ENCODE peak calls at places on chromosome 1, in nine cellular contexts. N is NB4, I is fibroblast of pulmonary artery, J is HL-60, R is GM23248, O is right lobe of liver, S is psoas muscle, K is neural progenitor cell, U is astrocyte of the cerebellum. G is an unnamed sample.

GRCh38 chr1:165898837-165899236 is 71.4 kb downstream of the UCK2 start:
- DNase-seq in N (no peak), I (peak; percentile 96), J (no peak), R (peak; percentile 98), O (no peak), S (no peak), K (no peak), U (peak; percentile 81), G (peak; percentile 96)

GRCh38 chr1:116110507-116111195 is 548 bp upstream of the MAB21L3 start:
- DNase-seq in N (peak; percentile 48), I (no peak), J (peak; percentile 20), R (no peak), O (no peak), S (no peak), K (no peak), U (no peak), G (no peak)

GRCh38 chr1:113141650-113142473 is 68.9 kb downstream of the LRIG2 start:
- DNase-seq in N (peak; percentile 18), I (peak; percentile 69), J (no peak), R (peak; percentile 76), O (no peak), S (no peak), K (no peak), U (no peak), G (peak; percentile 52)

GRCh38 chr1:100188617-100189016 is 10.6 kb upstream of the LRRC39 start:
- DNase-seq in N (no peak), I (peak; percentile 73), J (no peak), R (peak; percentile 65), O (no peak), S (no peak), K (no peak), U (peak; percentile 99), G (no peak)

GRCh38 chr1:40140211-40140709 is 20.9 kb upstream of the RLF start:
- DNase-seq in N (no peak), I (no peak), J (no peak), R (peak; percentile 27), O (no peak), S (no peak), K (no peak), U (no peak), G (peak; percentile 17)

GRCh38 chr1:153919879-153920852 is 2.6 kb downstream of the GATAD2B start:
- DNase-seq in N (peak; percentile 75), I (peak; percentile 42), J (peak; percentile 62), R (peak; percentile 52), O (no peak), S (no peak), K (peak; percentile 12), U (no peak), G (peak; percentile 15)

GRCh38 chr1:88983791-88984552 is 8.5 kb downstream of the KYAT3 start:
- DNase-seq in N (peak; percentile 77), I (peak; percentile 77), J (peak; percentile 76), R (peak; percentile 71), O (no peak), S (no peak), K (peak; percentile 48), U (peak; percentile 44), G (peak; percentile 73)

GRCh38 chr1:60639287-60639686 is 443.1 kb upstream of the NFIA start:
- DNase-seq in N (no peak), I (no peak), J (no peak), R (no peak), O (no peak), S (no peak), K (no peak), U (no peak), G (no peak)

GRCh38 chr1:21251773-21252471 is 38.3 kb downstream of the ECE1 start:
- DNase-seq in N (no peak), I (peak; percentile 94), J (no peak), R (peak; percentile 99), O (peak; percentile 57), S (no peak), K (no peak), U (peak; percentile 90), G (peak; percentile 92)

GRCh38 chr1:24557711-24558121 is 1.8 kb downstream of the NCMAP start:
- DNase-seq in N (no peak), I (no peak), J (no peak), R (no peak), O (no peak), S (no peak), K (no peak), U (peak; percentile 18), G (no peak)

GRCh38 chr1:68111804-68112436 is 61.5 kb upstream of the DIRAS3 start:
- DNase-seq in N (peak; percentile 32), I (peak; percentile 95), J (no peak), R (peak; percentile 92), O (no peak), S (peak; percentile 85), K (peak; percentile 78), U (peak; percentile 90), G (peak; percentile 69)

GRCh38 chr1:172977296-172978027 is 73.3 kb downstream of the TNFSF18 start:
- DNase-seq in N (no peak), I (no peak), J (no peak), R (peak; percentile 55), O (no peak), S (no peak), K (no peak), U (no peak), G (peak; percentile 71)

GRCh38 chr1:17892225-17892624 is 137.1 kb downstream of the ACTL8 start:
- DNase-seq in N (no peak), I (no peak), J (no peak), R (no peak), O (no peak), S (no peak), K (no peak), U (no peak), G (no peak)

GRCh38 chr1:21875621-21876063 is 61.5 kb downstream of the HSPG2 start:
- DNase-seq in N (no peak), I (no peak), J (no peak), R (no peak), O (no peak), S (peak; percentile 68), K (no peak), U (no peak), G (no peak)

GRCh38 chr1:7070389-7071029 is 285.3 kb downstream of the CAMTA1 start:
- DNase-seq in N (peak; percentile 61), I (peak; percentile 73), J (peak; percentile 40), R (peak; percentile 85), O (peak; percentile 61), S (peak; percentile 73), K (peak; percentile 89), U (peak; percentile 37), G (peak; percentile 66)

GRCh38 chr1:21586926-21587601 is 77.8 kb downstream of the ALPL start:
- DNase-seq in N (peak; percentile 46), I (peak; percentile 84), J (no peak), R (peak; percentile 95), O (peak; percentile 62), S (no peak), K (peak; percentile 34), U (no peak), G (peak; percentile 79)

DNA sequence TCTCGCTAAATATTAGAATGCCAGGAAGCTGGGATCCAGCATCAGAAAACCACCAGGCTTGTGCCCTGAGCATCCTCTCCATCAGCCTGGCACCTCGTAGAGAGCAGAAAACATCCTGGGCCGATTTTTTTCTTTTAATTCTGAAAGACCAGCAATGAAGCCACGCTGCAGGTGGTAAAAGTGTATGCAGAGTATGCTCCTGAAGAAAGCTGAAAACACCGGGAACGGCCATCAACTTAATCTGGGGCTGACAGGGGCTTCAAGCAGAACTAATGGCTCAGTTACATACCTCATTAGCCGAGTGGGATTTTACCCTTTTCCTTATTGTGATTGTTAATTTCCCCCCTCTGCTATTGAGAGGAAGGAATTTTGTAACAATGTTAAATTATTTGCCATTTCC is 71.3 kb downstream of the RRAGC start:
- DNase-seq in N (no peak), I (no peak), J (no peak), R (no peak), O (no peak), S (no peak), K (peak; percentile 66), U (no peak), G (no peak)
- H3K4me3 ChIP-seq in N (no peak overlapping the region), I (no peak overlapping the region), J (no peak overlapping the region), R (no peak overlapping the region), O (no peak overlapping the region), S (no peak overlapping the region), K (no peak overlapping the region), U (no peak overlapping the region), G (no peak overlapping the region)

DNA sequence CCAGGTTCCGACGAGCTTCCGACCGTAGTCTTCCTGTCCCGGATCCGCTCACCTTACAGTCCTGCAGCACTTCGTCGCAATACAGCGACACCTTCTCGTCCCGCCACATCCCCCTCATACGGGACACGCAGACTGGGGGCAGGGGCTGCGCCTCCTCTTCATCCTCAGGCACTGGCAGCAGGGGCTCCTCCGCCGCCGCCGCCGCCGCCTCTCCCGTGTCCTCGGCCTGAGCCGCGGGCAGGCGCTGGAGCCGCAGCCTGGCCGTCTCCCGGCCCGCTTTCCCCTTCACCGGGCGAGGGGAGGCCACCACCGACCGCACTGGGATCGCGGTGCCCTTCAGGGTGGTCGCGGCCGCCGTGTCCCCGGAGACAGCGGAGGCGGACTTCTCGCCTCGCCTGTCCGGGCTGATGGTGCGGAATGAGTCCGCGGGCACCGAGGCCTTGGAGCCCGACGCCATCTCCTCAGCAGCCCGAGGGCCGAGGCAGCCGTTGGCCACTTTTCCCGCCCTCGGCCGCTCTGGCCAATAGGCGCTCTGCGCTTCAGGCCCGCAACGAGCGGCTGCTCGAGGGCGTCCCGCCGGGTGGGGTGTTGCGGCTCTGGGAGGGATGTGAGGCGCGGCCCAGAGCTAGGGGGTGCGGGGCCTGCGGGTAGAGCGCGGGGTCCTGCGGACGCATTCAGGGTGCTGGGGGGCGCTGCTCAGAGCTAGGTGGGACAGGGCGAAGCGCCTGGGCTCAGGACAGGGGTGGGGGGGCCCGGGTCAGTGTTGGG is at the start of gene SHCBP1L:
- DNase-seq in N (no peak), I (no peak), J (no peak), R (peak; percentile 28), O (peak; percentile 24), S (no peak), K (no peak), U (no peak), G (no peak)
- H3K4me3 ChIP-seq in N (no peak within 1 kb of the TSS), I (no peak within 1 kb of the TSS), J (no peak within 1 kb of the TSS), R (peak within 1 kb of the TSS; percentile 18), O (peak within 1 kb of the TSS; percentile 4), S (peak within 1 kb of the TSS; percentile 42), K (no peak within 1 kb of the TSS), U (peak within 1 kb of the TSS; percentile 12), G (peak within 1 kb of the TSS; percentile 8)

GRCh38 chr1:203538726-203539125 is 44.8 kb downstream of the OPTC start:
- DNase-seq in N (no peak), I (no peak), J (no peak), R (no peak), O (no peak), S (no peak), K (no peak), U (no peak), G (no peak)
- H3K4me3 ChIP-seq in N (no peak overlapping the region), I (no peak overlapping the region), J (no peak overlapping the region), R (no peak overlapping the region), O (no peak overlapping the region), S (no peak overlapping the region), K (no peak overlapping the region), U (no peak overlapping the region), G (no peak overlapping the region)

DNA sequence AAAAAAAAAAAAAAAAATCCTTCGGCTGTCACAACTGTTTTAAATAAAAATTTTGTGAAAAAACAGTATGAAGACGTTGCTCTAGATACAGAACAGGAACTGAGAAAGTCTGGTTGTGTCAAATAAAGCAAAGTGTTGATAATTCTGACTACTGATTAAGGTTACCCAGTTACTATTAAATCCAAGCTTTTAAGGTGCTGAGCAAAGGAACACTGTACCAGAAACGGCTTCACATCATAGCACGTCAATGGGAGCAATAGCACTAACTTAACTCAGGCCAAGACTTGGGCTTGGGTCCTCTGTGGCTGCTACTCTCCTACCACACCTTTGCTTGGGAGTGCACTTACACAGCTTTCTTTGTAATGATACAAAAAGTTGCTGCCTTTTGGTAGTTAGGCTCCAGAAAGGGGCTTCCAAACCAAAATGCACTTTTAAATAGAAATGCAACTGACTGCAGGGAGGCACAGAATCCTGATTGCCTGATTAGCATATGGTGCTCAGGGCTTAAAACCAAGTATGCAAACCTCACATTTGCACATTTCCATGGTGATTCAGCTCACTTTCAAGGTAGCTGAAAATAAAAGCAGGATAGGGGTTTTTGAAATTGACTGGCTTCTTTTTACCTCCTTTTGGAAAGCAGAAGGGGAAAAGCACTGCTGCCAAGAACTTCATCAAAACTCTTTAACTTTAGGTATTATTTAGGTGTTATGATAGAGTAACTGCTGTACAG is 6.3 kb downstream of the MCL1 start:
- DNase-seq in N (no peak), I (peak; percentile 63), J (no peak), R (peak; percentile 28), O (no peak), S (no peak), K (no peak), U (no peak), G (peak; percentile 34)
- H3K4me3 ChIP-seq in N (no peak overlapping the region), I (peak overlapping the region; percentile 15), J (no peak overlapping the region), R (peak overlapping the region; percentile 26), O (no peak overlapping the region), S (peak overlapping the region; percentile 92), K (no peak overlapping the region), U (no peak overlapping the region), G (no peak overlapping the region)